ENCODE peak calls at places on chromosomes 13 and 19, in six cellular contexts. P is uterus; Q is mesenteric fat pad; K is activated B cell treated with CpG ODN at 0.5 μM for 24 hours; Y is AG09319; S is activated naive CD4-positive, alpha-beta T cell treated with anti-CD3 and anti-CD28 coated beads for 36 hours. U is an unnamed sample.

GRCh38 chr19:2514981-2515518 is 39.1 kb downstream of the GADD45B start:
- DNase-seq in P (no peak), Q (no peak), Y (no peak), K (no peak), S (no peak), U (no peak)

GRCh38 chr13:76992548-76993001 is 694 bp downstream of the CLN5 start:
- DNase-seq in S (peak; percentile 22), P (peak; percentile 27), Y (no peak), Q (no peak), K (peak; percentile 23), U (no peak)

GRCh38 chr13:26019881-26020535 is 31.8 kb downstream of the SHISA2 start:
- DNase-seq in Q (no peak), P (no peak), Y (no peak), K (no peak), S (no peak), U (no peak)

GRCh38 chr13:102913924-102914628 is 68.2 kb downstream of the ERCC5 start:
- DNase-seq in K (no peak), P (no peak), Q (no peak), S (no peak), Y (no peak), U (no peak)

GRCh38 chr19:4327252-4327876 is 11.3 kb downstream of the STAP2 start:
- DNase-seq in Q (no peak), S (peak; percentile 89), K (no peak), Y (no peak), P (peak; percentile 88), U (peak; percentile 73)

GRCh38 chr19:10788146-10788545 is 47.9 kb downstream of the TMED1 start:
- DNase-seq in Y (no peak), P (no peak), K (no peak), S (no peak), Q (no peak), U (no peak)

GRCh38 chr19:37484406-37485115 is 15.4 kb downstream of the ZNF570 start:
- DNase-seq in Y (no peak), S (no peak), K (no peak), Q (no peak), P (no peak), U (no peak)

GRCh38 chr19:7847664-7848063 is 17.6 kb downstream of the EVI5L start:
- DNase-seq in P (no peak), Y (no peak), K (no peak), S (no peak), Q (no peak), U (no peak)

GRCh38 chr13:109274188-109274821 is 512.1 kb downstream of the IRS2 start:
- DNase-seq in S (no peak), Q (no peak), K (no peak), Y (no peak), P (no peak), U (no peak)

GRCh38 chr19:55579766-55580621 is 654 bp downstream of the ZNF579 start:
- DNase-seq in K (no peak), P (no peak), S (no peak), Y (no peak), Q (no peak), U (no peak)

GRCh38 chr13:71252191-71252704 is 614.8 kb downstream of the DACH1 start:
- DNase-seq in Q (no peak), K (no peak), P (no peak), Y (no peak), S (no peak), U (no peak)

GRCh38 chr19:10625003-10625761 is at the start of gene SLC44A2:
- DNase-seq in Q (peak; percentile 92), Y (no peak), P (peak; percentile 60), K (no peak), S (no peak), U (peak; percentile 94)

GRCh38 chr19:38676023-38676877 is 28.8 kb downstream of the ACTN4 start:
- DNase-seq in Q (no peak), K (no peak), Y (no peak), S (no peak), P (no peak), U (no peak)

GRCh38 chr13:95315752-95316151 is 14.5 kb upstream of the ABCC4 start:
- DNase-seq in Y (no peak), S (no peak), K (no peak), Q (no peak), P (no peak), U (no peak)

GRCh38 chr13:79631260-79631659 is 150.3 kb downstream of the NDFIP2 start:
- DNase-seq in Y (peak; percentile 69), K (no peak), S (no peak), Q (no peak), P (no peak), U (no peak)

GRCh38 chr13:20230913-20231838 is 943 bp downstream of the GJB6 start:
- DNase-seq in K (no peak), P (no peak), S (peak; percentile 34), Q (no peak), Y (no peak), U (no peak)

GRCh38 chr19:1090731-1091543 is 4.2 kb downstream of the POLR2E start:
- DNase-seq in K (no peak), P (no peak), S (no peak), Y (no peak), Q (no peak), U (no peak)

GRCh38 chr19:15101479-15102082 is 5.6 kb upstream of the SYDE1 start:
- DNase-seq in Q (no peak), Y (no peak), P (no peak), S (peak; percentile 81), K (no peak), U (no peak)

GRCh38 chr13:108213946-108214345 is 1.4 kb downstream of the LIG4 start:
- DNase-seq in P (no peak), Q (no peak), Y (no peak), S (no peak), K (no peak), U (no peak)

GRCh38 chr13:80037505-80037888 is 303.4 kb downstream of the SPRY2 start:
- DNase-seq in P (no peak), Q (no peak), K (no peak), S (no peak), Y (peak; percentile 49), U (no peak)

GRCh38 chr19:16071072-16071691 is 5.1 kb upstream of the TPM4 start:
- DNase-seq in K (no peak), P (no peak), S (no peak), Y (no peak), Q (no peak), U (no peak)

GRCh38 chr19:4375164-4375619 is 25.2 kb downstream of the SH3GL1 start:
- DNase-seq in Q (no peak), P (no peak), S (no peak), Y (no peak), K (no peak), U (peak; percentile 87)

GRCh38 chr19:15479391-15480345 is at the start of gene PGLYRP2:
- DNase-seq in Y (no peak), P (no peak), S (peak; percentile 35), K (no peak), Q (no peak), U (no peak)

GRCh38 chr19:1067341-1068103 is 555 bp downstream of the ARHGAP45 start:
- DNase-seq in S (peak; percentile 78), Y (no peak), Q (no peak), P (no peak), K (no peak), U (no peak)

GRCh38 chr13:37681295-37682032 is 82.9 kb upstream of the POSTN start:
- DNase-seq in P (no peak), S (no peak), Y (peak; percentile 16), K (no peak), Q (no peak), U (no peak)

GRCh38 chr19:18995804-18996241 is 37.5 kb downstream of the SUGP2 start:
- DNase-seq in P (no peak), K (no peak), S (peak; percentile 19), Q (no peak), Y (peak; percentile 66), U (peak; percentile 57)

GRCh38 chr19:40689339-40690049 is 957 bp downstream of the NUMBL start:
- DNase-seq in Y (no peak), P (no peak), S (peak; percentile 31), K (peak; percentile 39), Q (no peak), U (peak; percentile 80)

GRCh38 chr19:55305491-55305890 is 19.6 kb downstream of the TMEM150B start:
- DNase-seq in P (peak; percentile 46), Q (no peak), K (peak; percentile 30), Y (no peak), S (peak; percentile 63), U (no peak)

GRCh38 chr19:17855333-17856152 is 4.2 kb upstream of the RPL18A start:
- DNase-seq in S (peak; percentile 96), Y (no peak), Q (peak; percentile 96), K (peak; percentile 93), P (peak; percentile 79), U (peak; percentile 98)

GRCh38 chr19:1402411-1403070 is 1.2 kb upstream of the GAMT start:
- DNase-seq in Q (no peak), Y (no peak), S (no peak), P (no peak), K (no peak), U (no peak)

GRCh38 chr19:53659292-53659691 is 27.5 kb downstream of the DPRX start:
- DNase-seq in S (peak; percentile 18), Y (no peak), P (no peak), K (no peak), Q (no peak), U (no peak)

GRCh38 chr13:31367410-31367809 is 167.6 kb downstream of the B3GLCT start:
- DNase-seq in K (no peak), P (no peak), S (no peak), Q (no peak), Y (no peak), U (no peak)

GRCh38 chr19:13022859-13023636 is 27.8 kb downstream of the NFIX start:
- DNase-seq in K (no peak), Y (peak; percentile 97), P (peak; percentile 95), Q (no peak), S (peak; percentile 44), U (peak; percentile 78)